ENCODE peak calls at places on chromosomes 16 and 17, in nine cellular contexts. M is NCI-H1092 treated with DMSO at 0.1 percent for 48 hours, V is AG09319, D is A172, O is NCI-H345, J is iPS-NIHi11, W is HS-5, B is substantia nigra, E is EL. K is an unnamed sample.

GRCh38 chr16:17289050-17289449 is 181.7 kb downstream of the XYLT1 start:
- DNase-seq in M (no peak), V (no peak), D (no peak), O (no peak), J (no peak), W (no peak), B (no peak), E (no peak), K (no peak)

GRCh38 chr17:17053446-17054379 is 11.5 kb downstream of the MPRIP start:
- DNase-seq in M (no peak), V (no peak), D (no peak), O (no peak), J (no peak), W (no peak), B (no peak), E (no peak), K (no peak)

GRCh38 chr17:58382108-58382884 is 30.3 kb upstream of the SUPT4H1 start:
- DNase-seq in M (no peak), V (no peak), D (no peak), O (no peak), J (no peak), W (no peak), B (no peak), E (no peak), K (no peak)

GRCh38 chr17:73719588-73720071 is 75.4 kb upstream of the SDK2 start:
- DNase-seq in M (peak), V (no peak), D (no peak), O (peak), J (no peak), W (no peak), B (peak), E (no peak), K (no peak)

GRCh38 chr16:5603836-5604235 is 506.2 kb upstream of the EEF2KMT start:
- DNase-seq in M (no peak), V (no peak), D (no peak), O (no peak), J (no peak), W (no peak), B (no peak), E (no peak), K (no peak)

GRCh38 chr17:29723283-29724047 is 100.8 kb upstream of the CORO6 start:
- DNase-seq in M (no peak), V (no peak), D (no peak), O (no peak), J (no peak), W (no peak), B (no peak), E (no peak), K (no peak)

GRCh38 chr16:14409563-14409962 is 220.5 kb downstream of the PARN start:
- DNase-seq in M (no peak), V (peak), D (peak), O (no peak), J (no peak), W (peak), B (no peak), E (peak), K (peak)

GRCh38 chr17:47694018-47694817 is at the start of gene TBKBP1:
- DNase-seq in M (peak), V (no peak), D (no peak), O (peak), J (peak), W (no peak), B (no peak), E (peak), K (no peak)

GRCh38 chr17:80990921-80991644 is 558 bp upstream of the CHMP6 start:
- DNase-seq in M (no peak), V (no peak), D (no peak), O (no peak), J (no peak), W (no peak), B (no peak), E (no peak), K (no peak)

GRCh38 chr17:63290784-63291183 is 155.3 kb downstream of the CYB561 start:
- DNase-seq in M (no peak), V (no peak), D (no peak), O (no peak), J (no peak), W (no peak), B (no peak), E (no peak), K (no peak)

GRCh38 chr16:88602091-88602490 is 31.9 kb downstream of the ZC3H18 start:
- DNase-seq in M (no peak), V (no peak), D (no peak), O (no peak), J (no peak), W (no peak), B (no peak), E (no peak), K (no peak)

GRCh38 chr17:19321481-19322128 is 40.9 kb downstream of the B9D1 start:
- DNase-seq in M (no peak), V (no peak), D (no peak), O (no peak), J (no peak), W (no peak), B (no peak), E (no peak), K (no peak)